ENCODE peak calls at places on chromosomes 11 and 22, in five cellular contexts. Q, E, C, A and U are unnamed samples.
A peak's percentile ranks its signal among the peaks of the same experiment; 100 is the strongest.

GRCh38 chr11:63683133-63683991 is 2.1 kb downstream of the RTN3 start:
- DNase-seq in Q (no peak), E (no peak), C (no peak), A (no peak), U (no peak)

GRCh38 chr11:69368119-69368880 is 74.3 kb downstream of the MYEOV start:
- DNase-seq in Q (no peak), E (no peak), C (no peak), A (no peak), U (no peak)

GRCh38 chr22:20979243-20979809 is 2.8 kb upstream of the LZTR1 start:
- DNase-seq in Q (peak; percentile 70), E (no peak), C (peak; percentile 98), A (no peak), U (peak; percentile 90)

GRCh38 chr22:35582861-35583670 is 34.1 kb downstream of the MB start:
- DNase-seq in Q (peak; percentile 88), E (peak; percentile 65), C (peak; percentile 85), A (peak; percentile 7), U (peak; percentile 46)

GRCh38 chr22:40721266-40721665 is 42.0 kb downstream of the MCHR1 start:
- DNase-seq in Q (peak; percentile 50), E (no peak), C (no peak), A (no peak), U (no peak)

GRCh38 chr22:26592368-26593015 is 2.6 kb upstream of the TPST2 start:
- DNase-seq in Q (no peak), E (no peak), C (no peak), A (peak; percentile 72), U (no peak)

GRCh38 chr11:115391598-115391997 is 112.6 kb downstream of the CADM1 start:
- DNase-seq in Q (peak; percentile 29), E (no peak), C (no peak), A (no peak), U (no peak)

GRCh38 chr22:48346911-48347310 is 1480.8 kb downstream of the BRD1 start:
- DNase-seq in Q (no peak), E (no peak), C (no peak), A (no peak), U (no peak)

GRCh38 chr11:117197516-117198456 is 1.4 kb upstream of the TAGLN start:
- DNase-seq in Q (peak; percentile 77), E (no peak), C (peak; percentile 56), A (no peak), U (peak; percentile 50)

GRCh38 chr11:101083334-101083733 is 46.3 kb downstream of the PGR start:
- DNase-seq in Q (no peak), E (no peak), C (no peak), A (no peak), U (no peak)

GRCh38 chr11:57567210-57567511 is 311 bp downstream of the UBE2L6 start:
- DNase-seq in Q (no peak), E (no peak), C (no peak), A (no peak), U (no peak)

GRCh38 chr11:75347781-75348613 is 3.5 kb downstream of the ARRB1 start:
- DNase-seq in Q (peak; percentile 31), E (no peak), C (no peak), A (no peak), U (no peak)

GRCh38 chr22:28366856-28367255 is 312.8 kb downstream of the TTC28 start:
- DNase-seq in Q (no peak), E (no peak), C (no peak), A (no peak), U (no peak)

GRCh38 chr11:61298663-61299244 is 3.6 kb upstream of the VWCE start:
- DNase-seq in Q (no peak), E (no peak), C (no peak), A (no peak), U (no peak)

GRCh38 chr11:72613977-72614376 is 60.2 kb downstream of the PDE2A start:
- DNase-seq in Q (no peak), E (no peak), C (peak; percentile 43), A (peak; percentile 13), U (no peak)

GRCh38 chr22:31947296-31947695 is 3.0 kb downstream of the YWHAH start:
- DNase-seq in Q (no peak), E (no peak), C (no peak), A (no peak), U (no peak)

GRCh38 chr11:8103909-8104308 is 22.9 kb downstream of the TUB start:
- DNase-seq in Q (no peak), E (no peak), C (no peak), A (no peak), U (no peak)

GRCh38 chr11:62644220-62644619 is 2.2 kb downstream of the GANAB start:
- DNase-seq in Q (no peak), E (no peak), C (no peak), A (no peak), U (no peak)

GRCh38 chr11:130514316-130514715 is 65.9 kb downstream of the ADAMTS15 start:
- DNase-seq in Q (no peak), E (no peak), C (no peak), A (no peak), U (no peak)

GRCh38 chr11:71336176-71336995 is 84.0 kb upstream of the SHANK2 start:
- DNase-seq in Q (peak; percentile 34), E (no peak), C (no peak), A (no peak), U (no peak)

GRCh38 chr11:78149646-78150045 is 10.2 kb upstream of the ALG8 start:
- DNase-seq in Q (no peak), E (no peak), C (no peak), A (no peak), U (no peak)

GRCh38 chr11:15968461-15969130 is 387.8 kb downstream of the SOX6 start:
- DNase-seq in Q (no peak), E (no peak), C (peak; percentile 14), A (no peak), U (no peak)

GRCh38 chr11:104390696-104391095 is 226.7 kb upstream of the PDGFD start:
- DNase-seq in Q (no peak), E (no peak), C (no peak), A (no peak), U (no peak)

GRCh38 chr11:12678991-12679390 is 4.8 kb downstream of the TEAD1 start:
- DNase-seq in Q (no peak), E (no peak), C (no peak), A (no peak), U (no peak)

GRCh38 chr11:97454988-97455387 is 1065.2 kb downstream of the JRKL start:
- DNase-seq in Q (peak; percentile 21), E (no peak), C (no peak), A (no peak), U (no peak)

GRCh38 chr11:78688460-78688859 is 113.8 kb upstream of the NARS2 start:
- DNase-seq in Q (no peak), E (no peak), C (no peak), A (no peak), U (no peak)

GRCh38 chr22:25448435-25449051 is 115.9 kb upstream of the GRK3 start:
- DNase-seq in Q (peak; percentile 41), E (no peak), C (peak; percentile 33), A (no peak), U (no peak)

GRCh38 chr11:86574493-86575207 is 97.8 kb downstream of the ME3 start:
- DNase-seq in Q (no peak), E (no peak), C (no peak), A (no peak), U (no peak)

GRCh38 chr22:32850591-32851517 is 49.3 kb downstream of the TIMP3 start:
- DNase-seq in Q (no peak), E (no peak), C (no peak), A (no peak), U (no peak)

GRCh38 chr11:59226396-59226795 is 13.7 kb upstream of the MPEG1 start:
- DNase-seq in Q (no peak), E (no peak), C (no peak), A (no peak), U (no peak)

GRCh38 chr11:45815747-45816146 is 10.8 kb downstream of the SLC35C1 start:
- DNase-seq in Q (peak; percentile 32), E (no peak), C (peak; percentile 53), A (no peak), U (no peak)

GRCh38 chr11:70796601-70797000 is 398.3 kb downstream of the CTTN start:
- DNase-seq in Q (no peak), E (peak; percentile 18), C (peak; percentile 34), A (no peak), U (peak; percentile 56)

DNA sequence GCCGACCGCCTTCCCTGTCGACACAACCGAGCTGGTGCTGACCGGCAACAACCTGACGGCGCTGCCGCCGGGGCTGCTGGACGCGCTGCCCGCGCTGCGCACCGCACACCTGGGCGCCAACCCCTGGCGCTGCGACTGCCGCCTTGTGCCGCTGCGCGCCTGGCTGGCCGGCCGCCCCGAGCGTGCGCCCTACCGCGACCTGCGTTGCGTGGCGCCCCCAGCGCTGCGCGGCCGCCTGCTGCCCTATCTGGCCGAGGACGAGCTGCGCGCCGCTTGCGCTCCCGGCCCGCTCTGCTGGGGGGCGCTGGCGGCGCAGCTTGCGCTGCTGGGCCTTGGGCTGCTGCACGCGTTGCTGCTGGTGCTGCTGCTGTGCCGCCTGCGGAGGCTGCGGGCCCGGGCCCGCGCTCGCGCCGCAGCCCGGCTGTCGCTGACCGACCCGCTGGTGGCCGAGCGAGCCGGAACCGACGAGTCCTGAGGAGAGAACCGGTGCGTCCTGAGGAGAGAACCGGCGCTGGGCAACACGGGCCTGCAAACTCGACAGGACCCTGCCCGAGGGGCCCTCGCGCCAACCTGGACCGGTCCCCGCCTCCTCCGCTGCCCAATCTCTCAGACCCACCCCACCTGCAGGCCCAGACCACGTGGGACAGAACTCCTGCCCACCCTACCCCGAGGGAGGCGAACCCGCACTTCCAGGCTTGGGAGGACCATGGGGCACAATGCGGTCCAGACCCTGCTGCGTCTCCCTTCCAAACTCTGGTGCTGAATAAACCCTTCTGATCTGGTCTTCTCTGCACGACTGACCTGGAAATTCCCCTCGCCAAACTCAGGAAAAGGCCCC is 870 bp downstream of the GP1BB start:
- DNase-seq in Q (no peak), E (no peak), C (peak; percentile 95), A (no peak), U (peak; percentile 52)
- H3K4me3 ChIP-seq in Q (no peak overlapping the region), E (peak overlapping the region; percentile 36), C (peak overlapping the region; percentile 55), A (no peak overlapping the region), U (no peak overlapping the region)

GRCh38 chr11:111604392-111605009 is 2.3 kb downstream of the SIK2 start:
- DNase-seq in Q (peak; percentile 44), E (peak; percentile 48), C (peak; percentile 39), A (peak; percentile 23), U (peak; percentile 32)
- TF ChIP-seq YY1 in Q (no peak), E (no peak), C (no peak), A (no peak), U (no peak)

DNA sequence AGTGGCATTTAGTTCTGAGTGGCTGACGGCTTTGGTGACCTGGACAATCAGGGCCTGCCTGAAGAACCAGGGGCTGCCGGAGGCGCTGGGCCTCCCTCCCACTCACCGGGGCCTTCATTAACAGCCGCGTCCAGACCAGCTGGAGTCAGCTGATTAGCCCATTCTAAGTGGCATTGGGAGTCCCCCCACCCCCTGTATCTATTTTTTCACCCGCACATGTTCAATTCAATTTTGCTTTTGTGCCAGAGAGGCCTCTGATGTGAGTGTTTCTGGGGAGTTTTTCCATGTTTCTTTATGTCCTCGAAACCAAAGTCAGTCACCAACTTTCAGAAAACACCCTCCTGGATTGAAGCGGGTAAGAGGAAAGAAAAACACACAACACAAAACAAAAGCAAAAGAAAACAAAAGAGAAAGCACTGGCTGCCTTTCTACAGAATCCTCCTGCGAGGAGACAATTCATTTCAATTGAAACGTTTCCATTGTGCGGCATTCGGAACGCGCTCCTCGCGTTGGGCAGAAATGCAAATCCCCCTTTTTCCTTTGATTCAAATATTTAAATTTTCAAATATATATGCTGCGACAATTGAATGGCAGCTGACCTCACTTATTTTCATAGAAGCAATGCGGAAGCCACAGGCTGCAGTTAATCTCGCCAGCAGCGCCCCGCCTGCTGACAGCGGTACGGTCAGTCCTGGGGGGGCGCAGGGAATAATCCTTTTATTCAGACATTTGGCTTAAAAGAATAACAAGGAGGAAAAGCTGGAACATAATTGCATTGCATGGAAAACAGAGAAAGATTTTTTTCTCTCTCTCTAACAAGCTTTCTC is 17.6 kb downstream of the CDKN1C start:
- DNase-seq in Q (no peak), E (no peak), C (peak; percentile 84), A (no peak), U (no peak)
- H3K4me3 ChIP-seq in Q (no peak overlapping the region), E (no peak overlapping the region), C (no peak overlapping the region), A (no peak overlapping the region), U (no peak overlapping the region)

GRCh38 chr11:128765571-128766530 is 72.0 kb downstream of the FLI1 start:
- DNase-seq in Q (peak; percentile 67), E (no peak), C (no peak), A (no peak), U (no peak)
- TF ChIP-seq YY1 in Q (no peak), E (no peak), C (no peak), A (no peak), U (no peak)